ENCODE peak calls at places on chromosomes 13 and 19, in six cellular contexts. L is stimulated activated CD4-positive, alpha-beta T cell treated with anti-CD3 and anti-CD28 coated beads, Interleukin-15, amount 100 ng/mL, for 48 hours; X is T-helper 17 cell; D is CD8-positive, alpha-beta memory T cell; G is NCI-H748 treated with DMSO at 0.1 percent for 48 hours; N is hypothalamus. S is an unnamed sample.

GRCh38 chr13:93227280-93227905 is 786 bp downstream of the GPC6 start:
- DNase-seq in X (no peak), D (no peak), G (peak), L (no peak), N (no peak), S (no peak)

GRCh38 chr19:18386543-18387251 is 739 bp downstream of the GDF15 start:
- DNase-seq in L (no peak), N (no peak), X (no peak), D (no peak), G (no peak), S (no peak)

GRCh38 chr19:7874080-7874856 is at the start of gene PRR36:
- DNase-seq in X (no peak), D (no peak), N (peak), L (no peak), G (peak), S (peak)

GRCh38 chr13:93037780-93038179 is 188.8 kb upstream of the GPC6 start:
- DNase-seq in X (no peak), G (no peak), L (no peak), D (no peak), N (no peak), S (no peak)

GRCh38 chr13:99053636-99054233 is 75.9 kb upstream of the DOCK9 start:
- DNase-seq in X (no peak), L (no peak), N (no peak), G (no peak), D (no peak), S (no peak)

GRCh38 chr19:30565680-30566079 is 193.5 kb downstream of the ZNF536 start:
- DNase-seq in L (no peak), D (no peak), N (no peak), X (no peak), G (no peak), S (no peak)

GRCh38 chr19:5880604-5881078 is 10.3 kb upstream of the FUT5 start:
- DNase-seq in X (no peak), D (no peak), G (no peak), N (peak), L (no peak), S (peak)

GRCh38 chr13:24613755-24614154 is 66.5 kb upstream of the ATP12A start:
- DNase-seq in N (no peak), G (no peak), X (no peak), D (no peak), L (no peak), S (no peak)

GRCh38 chr13:109371066-109371465 is 415.3 kb downstream of the IRS2 start:
- DNase-seq in G (no peak), X (no peak), L (no peak), N (no peak), D (no peak), S (no peak)

GRCh38 chr13:94433055-94433947 is 46.2 kb downstream of the DCT start:
- DNase-seq in L (no peak), X (no peak), N (peak), G (peak), D (no peak), S (peak)

GRCh38 chr19:51978882-51979281 is 7.8 kb downstream of the ZNF350 start:
- DNase-seq in L (no peak), X (no peak), G (no peak), D (no peak), N (no peak), S (no peak)